ENCODE peak calls at places on chromosome 4, in five cellular contexts. Q is H7, H is esophagus squamous epithelium, B is tibial nerve, S is testis. I is an unnamed sample.

GRCh38 chr4:160848901-160849735 is 1314.7 kb downstream of the FSTL5 start:
- DNase-seq in Q (no peak), H (no peak), B (no peak), S (no peak), I (no peak)

GRCh38 chr4:110484767-110485166 is 8.8 kb downstream of the ENPEP start:
- DNase-seq in Q (no peak), H (no peak), B (no peak), S (no peak), I (no peak)

GRCh38 chr4:107760281-107760947 is 40.4 kb upstream of the PAPSS1 start:
- DNase-seq in Q (no peak), H (no peak), B (no peak), S (no peak), I (peak; percentile 25)

GRCh38 chr4:20624783-20625364 is 75.4 kb upstream of the PACRGL start:
- DNase-seq in Q (no peak), H (no peak), B (no peak), S (peak; percentile 19), I (no peak)

GRCh38 chr4:24582235-24582863 is 2.0 kb downstream of the DHX15 start:
- DNase-seq in Q (peak; percentile 13), H (no peak), B (no peak), S (no peak), I (no peak)

GRCh38 chr4:184815046-184815877 is 10.5 kb downstream of the ACSL1 start:
- DNase-seq in Q (peak; percentile 55), H (peak; percentile 3), B (peak; percentile 62), S (peak; percentile 84), I (peak; percentile 81)

GRCh38 chr4:55736605-55737183 is 82.9 kb upstream of the EXOC1L start:
- DNase-seq in Q (peak; percentile 15), H (no peak), B (no peak), S (no peak), I (no peak)

GRCh38 chr4:128810331-128810870 is 901 bp downstream of the JADE1 start:
- DNase-seq in Q (peak; percentile 59), H (no peak), B (peak; percentile 23), S (peak; percentile 59), I (peak; percentile 42)

GRCh38 chr4:173370130-173370476 is 651 bp upstream of the SAP30 start:
- DNase-seq in Q (no peak), H (peak; percentile 62), B (peak; percentile 62), S (peak; percentile 63), I (peak; percentile 36)

GRCh38 chr4:41290486-41290885 is 33.8 kb downstream of the UCHL1 start:
- DNase-seq in Q (no peak), H (no peak), B (no peak), S (no peak), I (no peak)

GRCh38 chr4:17447675-17448298 is 64.1 kb downstream of the QDPR start:
- DNase-seq in Q (peak; percentile 54), H (no peak), B (peak; percentile 75), S (peak; percentile 63), I (peak; percentile 68)

GRCh38 chr4:23999714-24000113 is 109.9 kb upstream of the PPARGC1A start:
- DNase-seq in Q (no peak), H (no peak), B (no peak), S (no peak), I (no peak)

GRCh38 chr4:89878611-89879010 is 16.0 kb upstream of the MMRN1 start:
- DNase-seq in Q (no peak), H (no peak), B (no peak), S (no peak), I (no peak)

GRCh38 chr4:81684357-81684756 is 212.7 kb upstream of the RASGEF1B start:
- DNase-seq in Q (no peak), H (no peak), B (no peak), S (no peak), I (peak; percentile 25)

GRCh38 chr4:7694256-7694775 is 245.3 kb downstream of the AFAP1 start:
- DNase-seq in Q (no peak), H (no peak), B (no peak), S (no peak), I (no peak)

GRCh38 chr4:165088366-165088765 is 24.3 kb downstream of the TMEM192 start:
- DNase-seq in Q (no peak), H (no peak), B (no peak), S (no peak), I (no peak)

GRCh38 chr4:161581262-161581661 is 582.5 kb downstream of the FSTL5 start:
- DNase-seq in Q (no peak), H (no peak), B (peak; percentile 6), S (no peak), I (no peak)

GRCh38 chr4:108168672-108169562 is at the start of gene LEF1:
- DNase-seq in Q (peak; percentile 87), H (no peak), B (peak; percentile 17), S (peak; percentile 40), I (peak; percentile 45)

GRCh38 chr4:8067945-8068894 is 90.4 kb downstream of the ABLIM2 start:
- DNase-seq in Q (no peak), H (no peak), B (no peak), S (no peak), I (no peak)

GRCh38 chr4:144734522-144734921 is 88.6 kb downstream of the HHIP start:
- DNase-seq in Q (no peak), H (no peak), B (no peak), S (no peak), I (no peak)

GRCh38 chr4:25182941-25183340 is 22.7 kb upstream of the SEPSECS start:
- DNase-seq in Q (no peak), H (no peak), B (no peak), S (no peak), I (no peak)

GRCh38 chr4:40196260-40196659 is 571 bp upstream of the RHOH start:
- DNase-seq in Q (no peak), H (no peak), B (no peak), S (no peak), I (no peak)

GRCh38 chr4:8181844-8182243 is 17.2 kb upstream of the SH3TC1 start:
- DNase-seq in Q (peak; percentile 55), H (no peak), B (no peak), S (no peak), I (no peak)

GRCh38 chr4:134470544-134470943 is 269.0 kb upstream of the PABPC4L start:
- DNase-seq in Q (peak; percentile 3), H (no peak), B (no peak), S (peak; percentile 59), I (peak; percentile 50)

GRCh38 chr4:82754546-82755165 is 43.9 kb downstream of the SCD5 start:
- DNase-seq in Q (no peak), H (no peak), B (no peak), S (no peak), I (no peak)

GRCh38 chr4:174349156-174349555 is 65.4 kb downstream of the CEP44 start:
- DNase-seq in Q (peak; percentile 8), H (no peak), B (no peak), S (no peak), I (no peak)

GRCh38 chr4:76640252-76640925 is 205.4 kb downstream of the SHROOM3 start:
- DNase-seq in Q (no peak), H (no peak), B (no peak), S (no peak), I (no peak)

GRCh38 chr4:76641351-76641750 is 206.3 kb downstream of the SHROOM3 start:
- DNase-seq in Q (no peak), H (no peak), B (no peak), S (no peak), I (no peak)

GRCh38 chr4:76637704-76638361 is 202.8 kb downstream of the SHROOM3 start:
- DNase-seq in Q (no peak), H (no peak), B (no peak), S (no peak), I (no peak)

GRCh38 chr4:76641758-76642157 is 206.7 kb downstream of the SHROOM3 start:
- DNase-seq in Q (no peak), H (no peak), B (no peak), S (no peak), I (no peak)

DNA sequence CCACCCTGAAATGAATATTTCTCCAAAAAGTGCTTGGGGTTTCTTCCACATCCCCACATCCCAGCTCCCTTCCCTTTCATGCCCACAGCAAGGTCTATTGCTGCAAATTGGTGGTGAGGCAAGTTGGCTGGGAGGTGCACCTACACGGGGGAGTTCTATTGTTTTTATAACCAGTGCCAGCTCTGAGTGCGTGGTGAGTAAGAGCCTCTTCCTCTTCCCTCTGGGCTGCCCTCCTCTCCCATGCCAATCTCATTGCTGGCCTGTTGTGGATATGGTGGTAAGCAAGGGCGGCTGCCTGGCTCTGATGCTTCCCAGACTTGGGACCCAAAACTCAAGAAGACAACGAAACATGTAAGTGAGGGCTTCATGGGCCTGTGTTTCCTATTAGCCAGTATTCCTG is 204.3 kb downstream of the SHROOM3 start:
- DNase-seq in Q (no peak), H (no peak), B (no peak), S (no peak), I (no peak)
- H3K4me3 ChIP-seq in Q (no peak overlapping the region), H (peak overlapping the region; percentile 27), B (no peak overlapping the region), S (no peak overlapping the region), I (no peak overlapping the region)

GRCh38 chr4:65668201-65669007 is 1.9 kb downstream of the EPHA5 start:
- DNase-seq in Q (peak; percentile 36), H (no peak), B (peak; percentile 45), S (peak; percentile 43), I (peak; percentile 17)
- H3K4me3 ChIP-seq in Q (peak overlapping the region; percentile 21), H (peak overlapping the region; percentile 17), B (peak overlapping the region; percentile 49), S (peak overlapping the region; percentile 36), I (peak overlapping the region; percentile 70)

DNA sequence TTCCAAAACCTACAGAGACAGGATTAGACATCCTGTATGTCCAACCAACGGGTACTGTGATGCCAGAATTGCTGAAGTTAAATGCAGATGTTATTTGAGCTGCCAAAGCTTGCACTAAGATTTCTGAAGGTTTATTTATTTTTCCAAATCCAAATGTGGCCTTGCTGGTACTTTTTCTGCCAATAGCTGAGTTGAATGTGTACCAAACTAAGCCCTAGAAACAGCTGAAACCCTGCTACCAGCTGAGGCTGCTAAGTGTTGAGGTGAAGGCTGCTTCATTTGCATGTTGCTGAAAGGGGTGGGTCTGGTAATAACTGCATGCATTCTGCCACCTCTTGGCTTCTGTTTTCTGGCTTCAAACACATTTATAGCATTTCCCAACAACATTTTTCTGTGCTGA is 366.5 kb downstream of the FAT4 start:
- DNase-seq in Q (peak; percentile 42), H (no peak), B (no peak), S (no peak), I (no peak)
- H3K4me3 ChIP-seq in Q (no peak overlapping the region), H (no peak overlapping the region), B (no peak overlapping the region), S (no peak overlapping the region), I (no peak overlapping the region)

GRCh38 chr4:37627263-37627662 is 58.9 kb downstream of the RELL1 start:
- DNase-seq in Q (no peak), H (no peak), B (no peak), S (no peak), I (no peak)

GRCh38 chr4:37632836-37633235 is 53.3 kb downstream of the RELL1 start:
- DNase-seq in Q (no peak), H (no peak), B (no peak), S (no peak), I (no peak)

GRCh38 chr4:37628977-37629609 is 57.1 kb downstream of the RELL1 start:
- DNase-seq in Q (no peak), H (no peak), B (peak; percentile 52), S (no peak), I (peak; percentile 28)

GRCh38 chr4:37631551-37631950 is 54.6 kb downstream of the RELL1 start:
- DNase-seq in Q (no peak), H (no peak), B (peak; percentile 45), S (peak; percentile 89), I (no peak)

DNA sequence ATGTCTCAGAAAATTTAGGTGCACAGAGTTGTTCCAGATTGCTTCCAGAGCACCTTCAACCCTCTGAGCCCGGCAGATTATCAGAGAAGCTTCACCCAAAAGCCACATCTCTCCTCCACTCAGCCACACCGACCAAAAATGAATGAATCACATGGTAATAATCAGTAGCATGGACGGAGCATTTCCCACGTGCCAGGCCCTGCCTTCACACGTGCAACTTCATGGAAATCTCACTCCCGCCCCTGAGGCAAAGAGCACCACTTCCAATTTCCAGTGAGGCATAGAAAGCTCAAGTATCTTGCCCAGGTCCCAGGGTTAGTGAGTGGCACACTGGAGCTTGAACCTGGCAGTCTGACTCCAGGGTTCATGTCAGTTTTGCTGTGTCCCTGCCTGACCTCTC is 56.5 kb downstream of the RELL1 start:
- DNase-seq in Q (no peak), H (no peak), B (no peak), S (no peak), I (no peak)
- H3K4me3 ChIP-seq in Q (no peak overlapping the region), H (no peak overlapping the region), B (no peak overlapping the region), S (no peak overlapping the region), I (no peak overlapping the region)